ENCODE peak calls at places on chromosomes 1 and 21, in five cellular contexts. D is K562, L is iPS DF 6.9, Z is SJSA1, E is Panc1. X is an unnamed sample.

GRCh38 chr21:31866077-31866511 is 6.7 kb upstream of the HUNK start:
- DNase-seq in D (peak; percentile 76), L (peak; percentile 71), Z (peak; percentile 87), E (peak; percentile 8), X (peak; percentile 93)

GRCh38 chr1:224430511-224431113 is 4.0 kb downstream of the WDR26 start:
- DNase-seq in D (peak; percentile 71), L (no peak), Z (no peak), E (no peak), X (no peak)

GRCh38 chr1:185483647-185484450 is 166.8 kb upstream of the IVNS1ABP start:
- DNase-seq in D (peak; percentile 21), L (no peak), Z (peak; percentile 48), E (no peak), X (peak; percentile 68)

GRCh38 chr21:42775123-42775522 is 104.2 kb downstream of the WDR4 start:
- DNase-seq in D (no peak), L (no peak), Z (no peak), E (no peak), X (no peak)

GRCh38 chr21:35190201-35190701 is 141.1 kb upstream of the RUNX1 start:
- DNase-seq in D (no peak), L (no peak), Z (no peak), E (peak; percentile 43), X (no peak)

GRCh38 chr1:86154581-86155060 is 2.0 kb downstream of the COL24A1 start:
- DNase-seq in D (no peak), L (no peak), Z (no peak), E (no peak), X (peak; percentile 23)

GRCh38 chr1:245301921-245302320 is 147.1 kb downstream of the KIF26B start:
- DNase-seq in D (no peak), L (no peak), Z (no peak), E (no peak), X (no peak)

GRCh38 chr1:100036718-100037664 is 67.2 kb downstream of the SLC35A3 start:
- DNase-seq in D (peak; percentile 25), L (no peak), Z (no peak), E (no peak), X (peak; percentile 55)

GRCh38 chr1:116134178-116134773 is 23.1 kb downstream of the MAB21L3 start:
- DNase-seq in D (peak; percentile 37), L (no peak), Z (no peak), E (no peak), X (no peak)

GRCh38 chr1:8133190-8133589 is 107.1 kb upstream of the ERRFI1 start:
- DNase-seq in D (no peak), L (no peak), Z (no peak), E (no peak), X (no peak)

GRCh38 chr1:206021796-206022365 is 1.8 kb downstream of the CTSE start:
- DNase-seq in D (no peak), L (no peak), Z (peak; percentile 32), E (no peak), X (peak; percentile 57)
- H3K4me3 ChIP-seq in D (no peak overlapping the region), L (no peak overlapping the region), Z (no peak overlapping the region), E (no peak overlapping the region), X (no peak overlapping the region)

GRCh38 chr1:2595261-2595811 is 8.8 kb downstream of the PRXL2B start:
- DNase-seq in D (no peak), L (no peak), Z (no peak), E (no peak), X (no peak)
- H3K4me1 ChIP-seq in D (peaks cover 57% of the 10 kb centered on the region), L (no peaks in the 10 kb centered on the region), Z (no peaks in the 10 kb centered on the region), E (no peaks in the 10 kb centered on the region), X (no peaks in the 10 kb centered on the region)

GRCh38 chr1:55067022-55067781 is 27.9 kb downstream of the PCSK9 start:
- DNase-seq in D (no peak), L (no peak), Z (no peak), E (no peak), X (no peak)
- H3K36me3 ChIP-seq in D (peaks cover 95% of the 10 kb centered on the region), L (peaks cover 23% of the 10 kb centered on the region), Z (peaks cover 47% of the 10 kb centered on the region), E (peaks cover 22% of the 10 kb centered on the region), X (peaks cover 27% of the 10 kb centered on the region)

DNA sequence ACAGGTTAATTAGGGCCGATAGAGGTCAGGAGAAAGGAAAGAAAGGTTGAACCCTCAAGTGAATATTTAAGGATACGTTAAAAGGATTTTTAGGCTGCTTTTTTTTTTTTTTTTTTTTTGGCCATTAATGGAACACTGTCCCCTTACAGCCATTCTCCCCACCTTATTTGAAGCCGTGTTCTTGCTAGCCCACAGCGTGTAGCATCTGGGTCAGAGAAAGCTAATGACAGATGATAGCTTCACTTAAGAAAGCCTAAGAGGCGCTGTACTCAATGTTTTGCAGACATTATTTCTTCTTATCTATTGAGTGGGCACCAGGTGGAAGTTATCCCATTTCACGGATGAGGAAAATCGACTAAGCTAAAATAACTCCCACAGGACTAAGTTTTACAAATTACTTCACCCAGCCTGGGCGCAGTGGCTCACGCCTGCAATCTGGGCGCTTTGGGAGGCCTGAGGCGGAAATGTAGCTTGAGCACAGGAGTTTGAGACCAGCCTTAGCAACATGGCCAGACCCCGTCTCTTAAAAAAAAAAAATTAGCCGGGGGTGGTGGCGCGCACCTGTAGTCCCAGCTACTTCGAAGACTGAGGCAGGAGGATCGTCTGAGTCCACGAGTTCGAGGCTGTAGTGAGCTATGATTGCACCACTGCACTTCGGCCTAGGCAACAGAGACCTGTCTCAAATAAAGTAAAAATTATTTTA is 967 bp upstream of the PHTF1 start:
- DNase-seq in D (no peak), L (no peak), Z (no peak), E (no peak), X (no peak)
- H3K4me3 ChIP-seq in D (peak overlapping the region; percentile 75), L (no peak overlapping the region), Z (peak overlapping the region; percentile 90), E (peak overlapping the region; percentile 79), X (peak overlapping the region; percentile 85)

X was measured in cardiac muscle cell.